ENCODE peak calls at places on chromosomes 7 and 10, in four cellular contexts. One of them, this sample, is unnamed.

GRCh38 chr10:129963831-129964501 is at the start of gene EBF3:
- DNase-seq in mesothelial cell of epicardium: peak
- DNase-seq in RWPE1: peak
- DNase-seq in astrocyte of the spinal cord: no peak
- DNase-seq in this sample: peak

GRCh38 chr10:30114871-30115270 is 55.5 kb upstream of the JCAD start:
- DNase-seq in mesothelial cell of epicardium: no peak
- DNase-seq in RWPE1: no peak
- DNase-seq in astrocyte of the spinal cord: peak
- DNase-seq in this sample: peak

GRCh38 chr7:12066561-12066960 is 144.5 kb upstream of the TMEM106B start:
- DNase-seq in RWPE1: peak
- DNase-seq in mesothelial cell of epicardium: no peak
- DNase-seq in astrocyte of the spinal cord: no peak
- DNase-seq in this sample: peak

GRCh38 chr10:3090914-3091313 is 23.6 kb downstream of the PFKP start:
- DNase-seq in astrocyte of the spinal cord: peak
- DNase-seq in mesothelial cell of epicardium: no peak
- DNase-seq in RWPE1: peak
- DNase-seq in this sample: peak

GRCh38 chr10:64175271-64175962 is 654.2 kb downstream of the REEP3 start:
- DNase-seq in astrocyte of the spinal cord: no peak
- DNase-seq in mesothelial cell of epicardium: no peak
- DNase-seq in RWPE1: no peak
- DNase-seq in this sample: no peak

GRCh38 chr7:102976493-102976892 is 63.7 kb downstream of the LRRC17 start:
- DNase-seq in RWPE1: no peak
- DNase-seq in mesothelial cell of epicardium: no peak
- DNase-seq in astrocyte of the spinal cord: no peak
- DNase-seq in this sample: no peak

GRCh38 chr7:131012477-131013031 is 278.5 kb upstream of the KLF14 start:
- DNase-seq in RWPE1: no peak
- DNase-seq in mesothelial cell of epicardium: no peak
- DNase-seq in astrocyte of the spinal cord: no peak
- DNase-seq in this sample: no peak

GRCh38 chr7:74525881-74526280 is 72.2 kb downstream of the GTF2IRD1 start:
- DNase-seq in RWPE1: peak
- DNase-seq in mesothelial cell of epicardium: no peak
- DNase-seq in astrocyte of the spinal cord: no peak
- DNase-seq in this sample: peak

GRCh38 chr7:27098493-27099223 is 2.9 kb upstream of the HOXA1 start:
- DNase-seq in RWPE1: peak
- DNase-seq in mesothelial cell of epicardium: no peak
- DNase-seq in astrocyte of the spinal cord: peak
- DNase-seq in this sample: no peak

GRCh38 chr10:98170249-98171117 is 36.0 kb downstream of the R3HCC1L start:
- DNase-seq in mesothelial cell of epicardium: no peak
- DNase-seq in RWPE1: peak
- DNase-seq in astrocyte of the spinal cord: peak
- DNase-seq in this sample: peak

GRCh38 chr10:113557389-113558321 is 4.8 kb downstream of the HABP2 start:
- DNase-seq in mesothelial cell of epicardium: no peak
- DNase-seq in astrocyte of the spinal cord: no peak
- DNase-seq in RWPE1: no peak
- DNase-seq in this sample: no peak

GRCh38 chr7:43602271-43602670 is 19.4 kb downstream of the STK17A start:
- DNase-seq in astrocyte of the spinal cord: no peak
- DNase-seq in RWPE1: no peak
- DNase-seq in mesothelial cell of epicardium: no peak
- DNase-seq in this sample: no peak

GRCh38 chr7:129859188-129859587 is 93.6 kb downstream of the UBE2H start:
- DNase-seq in RWPE1: no peak
- DNase-seq in astrocyte of the spinal cord: peak
- DNase-seq in mesothelial cell of epicardium: no peak
- DNase-seq in this sample: no peak

GRCh38 chr10:1199897-1200721 is 143.9 kb downstream of the WDR37 start:
- DNase-seq in mesothelial cell of epicardium: no peak
- DNase-seq in astrocyte of the spinal cord: no peak
- DNase-seq in RWPE1: no peak
- DNase-seq in this sample: no peak

GRCh38 chr10:48982584-48982983 is 42.9 kb upstream of the LRRC18 start:
- DNase-seq in mesothelial cell of epicardium: no peak
- DNase-seq in astrocyte of the spinal cord: no peak
- DNase-seq in RWPE1: no peak
- DNase-seq in this sample: no peak

GRCh38 chr10:62443866-62444265 is 69.7 kb downstream of the ZNF365 start:
- DNase-seq in mesothelial cell of epicardium: no peak
- DNase-seq in RWPE1: no peak
- DNase-seq in astrocyte of the spinal cord: no peak
- DNase-seq in this sample: no peak

GRCh38 chr7:98303906-98304305 is 22.4 kb downstream of the BRI3 start:
- DNase-seq in RWPE1: no peak
- DNase-seq in astrocyte of the spinal cord: no peak
- DNase-seq in mesothelial cell of epicardium: no peak
- DNase-seq in this sample: no peak

GRCh38 chr7:24010495-24010894 is 273.5 kb upstream of the NPY start:
- DNase-seq in mesothelial cell of epicardium: no peak
- DNase-seq in astrocyte of the spinal cord: no peak
- DNase-seq in RWPE1: no peak
- DNase-seq in this sample: no peak

GRCh38 chr7:12474035-12474434 is 70.4 kb upstream of the VWDE start:
- DNase-seq in mesothelial cell of epicardium: no peak
- DNase-seq in RWPE1: no peak
- DNase-seq in astrocyte of the spinal cord: no peak
- DNase-seq in this sample: no peak

GRCh38 chr7:139644191-139644590 is 120.7 kb downstream of the CLEC2L start:
- DNase-seq in astrocyte of the spinal cord: no peak
- DNase-seq in mesothelial cell of epicardium: no peak
- DNase-seq in RWPE1: no peak
- DNase-seq in this sample: no peak

GRCh38 chr7:114628362-114628761 is 213.7 kb downstream of the FOXP2 start:
- DNase-seq in astrocyte of the spinal cord: no peak
- DNase-seq in RWPE1: no peak
- DNase-seq in mesothelial cell of epicardium: no peak
- DNase-seq in this sample: no peak

GRCh38 chr10:129727071-129727470 is 237.0 kb downstream of the EBF3 start:
- DNase-seq in astrocyte of the spinal cord: no peak
- DNase-seq in mesothelial cell of epicardium: no peak
- DNase-seq in RWPE1: no peak
- DNase-seq in this sample: no peak

GRCh38 chr10:63273575-63273974 is 140.4 kb downstream of the NRBF2 start:
- DNase-seq in mesothelial cell of epicardium: no peak
- DNase-seq in RWPE1: no peak
- DNase-seq in astrocyte of the spinal cord: no peak
- DNase-seq in this sample: no peak

GRCh38 chr10:99855479-99856071 is 73.1 kb downstream of the ABCC2 start:
- DNase-seq in mesothelial cell of epicardium: no peak
- DNase-seq in astrocyte of the spinal cord: no peak
- DNase-seq in RWPE1: no peak
- DNase-seq in this sample: no peak

GRCh38 chr10:26803849-26804248 is 56.9 kb downstream of the ABI1 start:
- DNase-seq in mesothelial cell of epicardium: no peak
- DNase-seq in astrocyte of the spinal cord: no peak
- DNase-seq in RWPE1: no peak
- DNase-seq in this sample: no peak

GRCh38 chr10:120392671-120393079 is 64.4 kb upstream of the PLPP4 start:
- DNase-seq in RWPE1: no peak
- DNase-seq in mesothelial cell of epicardium: no peak
- DNase-seq in astrocyte of the spinal cord: no peak
- DNase-seq in this sample: no peak

GRCh38 chr7:45203947-45204445 is 46.4 kb downstream of the RAMP3 start:
- DNase-seq in astrocyte of the spinal cord: peak
- DNase-seq in mesothelial cell of epicardium: no peak
- DNase-seq in RWPE1: peak
- DNase-seq in this sample: peak

GRCh38 chr10:86953747-86954680 is 3.4 kb downstream of the MMRN2 start:
- DNase-seq in astrocyte of the spinal cord: peak
- DNase-seq in mesothelial cell of epicardium: no peak
- DNase-seq in RWPE1: no peak
- DNase-seq in this sample: peak

GRCh38 chr10:74792726-74793125 is 33.7 kb upstream of the KAT6B start:
- DNase-seq in astrocyte of the spinal cord: no peak
- DNase-seq in mesothelial cell of epicardium: no peak
- DNase-seq in RWPE1: no peak
- DNase-seq in this sample: no peak

GRCh38 chr7:5354460-5355279 is 69.0 kb downstream of the TNRC18 start:
- DNase-seq in mesothelial cell of epicardium: no peak
- DNase-seq in RWPE1: no peak
- DNase-seq in astrocyte of the spinal cord: no peak
- DNase-seq in this sample: peak

GRCh38 chr7:148042935-148043334 is 547.6 kb upstream of the C7orf33 start:
- DNase-seq in mesothelial cell of epicardium: no peak
- DNase-seq in astrocyte of the spinal cord: no peak
- DNase-seq in RWPE1: no peak
- DNase-seq in this sample: no peak

GRCh38 chr7:141288626-141289025 is 214.8 kb downstream of the TMEM178B start:
- DNase-seq in RWPE1: no peak
- DNase-seq in astrocyte of the spinal cord: no peak
- DNase-seq in mesothelial cell of epicardium: no peak
- DNase-seq in this sample: no peak

GRCh38 chr10:124599588-124600050 is 138.0 kb downstream of the LHPP start:
- DNase-seq in mesothelial cell of epicardium: no peak
- DNase-seq in astrocyte of the spinal cord: no peak
- DNase-seq in RWPE1: no peak
- DNase-seq in this sample: no peak

GRCh38 chr7:1197997-1198632 is 34.6 kb upstream of the UNCX start:
- DNase-seq in astrocyte of the spinal cord: peak
- DNase-seq in RWPE1: peak
- DNase-seq in mesothelial cell of epicardium: no peak
- DNase-seq in this sample: peak

DNA sequence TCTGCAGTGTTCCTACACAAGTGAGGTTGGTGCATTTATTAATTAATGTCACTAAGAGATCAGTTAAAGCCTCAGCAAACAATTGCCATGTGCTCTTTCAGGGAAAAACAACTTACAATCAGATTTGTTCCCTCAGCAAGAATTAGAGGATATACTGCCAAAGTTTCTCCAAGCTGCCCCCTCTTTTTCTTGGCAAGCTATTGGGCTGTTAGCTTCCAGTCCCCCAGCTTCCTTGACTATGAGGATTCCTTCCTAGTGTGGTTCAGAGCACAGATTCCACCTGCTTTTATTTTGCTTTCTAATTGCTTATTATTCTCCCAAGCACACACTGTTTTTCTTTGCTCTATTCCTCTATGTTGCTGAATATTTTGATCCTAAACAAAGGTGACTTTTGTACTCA is 112.8 kb downstream of the RBM20 start:
- DNase-seq in RWPE1: no peak
- DNase-seq in astrocyte of the spinal cord: no peak
- DNase-seq in mesothelial cell of epicardium: no peak
- DNase-seq in this sample: no peak
- TF ChIP-seq CTCF in RWPE1: no peak
- TF ChIP-seq CTCF in astrocyte of the spinal cord: no peak
- TF ChIP-seq CTCF in mesothelial cell of epicardium: no peak
- TF ChIP-seq CTCF in this sample: no peak

GRCh38 chr10:46285300-46285699 is 1.5 kb upstream of the ANTXRL start:
- DNase-seq in mesothelial cell of epicardium: no peak
- DNase-seq in RWPE1: no peak
- DNase-seq in astrocyte of the spinal cord: no peak
- DNase-seq in this sample: no peak

GRCh38 chr10:46283945-46284285 is 2.9 kb upstream of the ANTXRL start:
- DNase-seq in astrocyte of the spinal cord: no peak
- DNase-seq in mesothelial cell of epicardium: no peak
- DNase-seq in RWPE1: no peak
- DNase-seq in this sample: no peak

GRCh38 chr10:46284286-46285229 is 2.2 kb upstream of the ANTXRL start:
- DNase-seq in RWPE1: peak
- DNase-seq in mesothelial cell of epicardium: peak
- DNase-seq in astrocyte of the spinal cord: peak
- DNase-seq in this sample: peak

GRCh38 chr10:46282460-46283216 is 4.2 kb upstream of the ANTXRL start:
- DNase-seq in RWPE1: peak
- DNase-seq in astrocyte of the spinal cord: peak
- DNase-seq in mesothelial cell of epicardium: no peak
- DNase-seq in this sample: peak

GRCh38 chr10:46283217-46283944 is 3.4 kb upstream of the ANTXRL start:
- DNase-seq in RWPE1: no peak
- DNase-seq in mesothelial cell of epicardium: no peak
- DNase-seq in astrocyte of the spinal cord: no peak
- DNase-seq in this sample: no peak
- TF ChIP-seq CTCF in RWPE1: no peak
- TF ChIP-seq CTCF in mesothelial cell of epicardium: no peak
- TF ChIP-seq CTCF in astrocyte of the spinal cord: no peak
- TF ChIP-seq CTCF in this sample: no peak

GRCh38 chr10:37436361-37436760 is 311.0 kb downstream of the ANKRD30A start:
- DNase-seq in RWPE1: no peak
- DNase-seq in astrocyte of the spinal cord: no peak
- DNase-seq in mesothelial cell of epicardium: no peak
- DNase-seq in this sample: no peak

GRCh38 chr10:37434091-37434490 is 308.7 kb downstream of the ANKRD30A start:
- DNase-seq in mesothelial cell of epicardium: no peak
- DNase-seq in astrocyte of the spinal cord: no peak
- DNase-seq in RWPE1: peak
- DNase-seq in this sample: no peak
- TF ChIP-seq CTCF in mesothelial cell of epicardium: no peak
- TF ChIP-seq CTCF in astrocyte of the spinal cord: no peak
- TF ChIP-seq CTCF in RWPE1: peak
- TF ChIP-seq CTCF in this sample: no peak

GRCh38 chr7:152859781-152860191 is 100.2 kb downstream of the ACTR3B start:
- DNase-seq in RWPE1: no peak
- DNase-seq in mesothelial cell of epicardium: no peak
- DNase-seq in astrocyte of the spinal cord: no peak
- DNase-seq in this sample: no peak
- TF ChIP-seq CTCF in RWPE1: peak
- TF ChIP-seq CTCF in mesothelial cell of epicardium: no peak
- TF ChIP-seq CTCF in astrocyte of the spinal cord: peak
- TF ChIP-seq CTCF in this sample: no peak

DNA sequence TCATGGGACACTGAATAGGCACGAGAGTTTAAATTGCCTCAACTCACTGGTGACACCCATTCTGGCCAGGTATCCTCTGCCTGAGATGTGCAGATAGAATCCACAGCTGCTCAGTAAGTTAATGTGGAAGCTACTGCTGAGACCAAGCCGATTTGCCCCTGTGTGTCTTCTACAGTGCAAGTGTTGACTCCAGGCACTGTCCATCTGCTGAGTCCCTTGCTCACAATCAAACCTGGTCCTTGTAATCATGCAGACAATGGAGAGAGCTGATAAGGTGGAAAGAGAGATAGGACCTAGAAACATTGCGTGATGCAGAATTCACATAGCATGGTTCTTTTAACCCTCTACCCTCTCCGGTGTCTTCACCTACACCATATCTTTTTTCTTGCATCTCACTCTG is 101.4 kb downstream of the ITGB8 start:
- DNase-seq in mesothelial cell of epicardium: no peak
- DNase-seq in astrocyte of the spinal cord: no peak
- DNase-seq in RWPE1: no peak
- DNase-seq in this sample: no peak
- TF ChIP-seq CTCF in mesothelial cell of epicardium: no peak
- TF ChIP-seq CTCF in astrocyte of the spinal cord: no peak
- TF ChIP-seq CTCF in RWPE1: no peak
- TF ChIP-seq CTCF in this sample: no peak

GRCh38 chr7:106522691-106523090 is 138.3 kb downstream of the CCDC71L start:
- DNase-seq in astrocyte of the spinal cord: no peak
- DNase-seq in mesothelial cell of epicardium: no peak
- DNase-seq in RWPE1: no peak
- DNase-seq in this sample: no peak
- TF ChIP-seq CTCF in astrocyte of the spinal cord: no peak
- TF ChIP-seq CTCF in mesothelial cell of epicardium: no peak
- TF ChIP-seq CTCF in RWPE1: no peak
- TF ChIP-seq CTCF in this sample: no peak

GRCh38 chr7:7330997-7331396 is 148.7 kb downstream of the C1GALT1 start:
- DNase-seq in mesothelial cell of epicardium: no peak
- DNase-seq in RWPE1: no peak
- DNase-seq in astrocyte of the spinal cord: no peak
- DNase-seq in this sample: no peak
- TF ChIP-seq CTCF in mesothelial cell of epicardium: no peak
- TF ChIP-seq CTCF in RWPE1: no peak
- TF ChIP-seq CTCF in astrocyte of the spinal cord: peak
- TF ChIP-seq CTCF in this sample: no peak

This sample was measured in hepatocyte.